ENCODE peak calls at places on chromosomes 13 and 19, in six cellular contexts. One of them, this sample, is unnamed. For H3K9me2, the result is how much of the 10 kb centered on the place peaks cover.

GRCh38 chr19:43779147-43779819 is 1.5 kb downstream of the KCNN4 start:
- DNase-seq in GM23248: no peak
- DNase-seq in Karpas-422: no peak
- DNase-seq in MM.1S: no peak
- DNase-seq in PC-9: peak
- DNase-seq in hepatocyte: peak
- DNase-seq in this sample: no peak

GRCh38 chr19:49469828-49470614 is 4.0 kb upstream of the FLT3LG start:
- DNase-seq in GM23248: no peak
- DNase-seq in Karpas-422: peak
- DNase-seq in MM.1S: peak
- DNase-seq in PC-9: no peak
- DNase-seq in hepatocyte: no peak
- DNase-seq in this sample: no peak

GRCh38 chr19:28148554-28148953 is 1064.4 kb downstream of the UQCRFS1 start:
- DNase-seq in GM23248: no peak
- DNase-seq in Karpas-422: peak
- DNase-seq in MM.1S: no peak
- DNase-seq in PC-9: no peak
- DNase-seq in hepatocyte: no peak
- DNase-seq in this sample: no peak

GRCh38 chr13:112771139-112771876 is 81.5 kb downstream of the ATP11A start:
- DNase-seq in GM23248: no peak
- DNase-seq in Karpas-422: no peak
- DNase-seq in MM.1S: no peak
- DNase-seq in PC-9: no peak
- DNase-seq in hepatocyte: no peak
- DNase-seq in this sample: no peak

GRCh38 chr13:51494151-51494550 is 41.3 kb upstream of the INTS6 start:
- DNase-seq in GM23248: peak
- DNase-seq in Karpas-422: no peak
- DNase-seq in MM.1S: no peak
- DNase-seq in PC-9: no peak
- DNase-seq in hepatocyte: no peak
- DNase-seq in this sample: no peak

GRCh38 chr19:18599485-18599884 is 7.1 kb downstream of the CRLF1 start:
- DNase-seq in GM23248: no peak
- DNase-seq in Karpas-422: no peak
- DNase-seq in MM.1S: no peak
- DNase-seq in PC-9: no peak
- DNase-seq in hepatocyte: no peak
- DNase-seq in this sample: no peak

GRCh38 chr19:47186337-47187022 is 44.5 kb downstream of the BBC3 start:
- DNase-seq in GM23248: no peak
- DNase-seq in Karpas-422: no peak
- DNase-seq in MM.1S: no peak
- DNase-seq in PC-9: no peak
- DNase-seq in hepatocyte: no peak
- DNase-seq in this sample: no peak

GRCh38 chr13:70189981-70190380 is 81.7 kb upstream of the KLHL1 start:
- DNase-seq in GM23248: no peak
- DNase-seq in Karpas-422: no peak
- DNase-seq in MM.1S: no peak
- DNase-seq in PC-9: no peak
- DNase-seq in hepatocyte: no peak
- DNase-seq in this sample: no peak

GRCh38 chr19:507286-508203 is at the start of gene TPGS1:
- DNase-seq in GM23248: peak
- DNase-seq in Karpas-422: peak
- DNase-seq in MM.1S: peak
- DNase-seq in PC-9: peak
- DNase-seq in hepatocyte: peak
- DNase-seq in this sample: peak

GRCh38 chr13:67343777-67344176 is 113.6 kb upstream of the PCDH9 start:
- DNase-seq in GM23248: no peak
- DNase-seq in Karpas-422: no peak
- DNase-seq in MM.1S: no peak
- DNase-seq in PC-9: no peak
- DNase-seq in hepatocyte: peak
- DNase-seq in this sample: no peak

GRCh38 chr13:46339035-46339666 is 47.9 kb downstream of the RUBCNL start:
- DNase-seq in GM23248: peak
- DNase-seq in Karpas-422: no peak
- DNase-seq in MM.1S: no peak
- DNase-seq in PC-9: no peak
- DNase-seq in hepatocyte: no peak
- DNase-seq in this sample: no peak

GRCh38 chr19:6383188-6383587 is 7.5 kb upstream of the PSPN start:
- DNase-seq in GM23248: no peak
- DNase-seq in Karpas-422: peak
- DNase-seq in MM.1S: no peak
- DNase-seq in PC-9: no peak
- DNase-seq in hepatocyte: no peak
- DNase-seq in this sample: no peak

GRCh38 chr13:65926750-65927171 is 1303.4 kb downstream of the PCDH9 start:
- DNase-seq in GM23248: no peak
- DNase-seq in Karpas-422: peak
- DNase-seq in MM.1S: no peak
- DNase-seq in PC-9: no peak
- DNase-seq in hepatocyte: peak
- DNase-seq in this sample: peak

GRCh38 chr19:4781851-4782250 is 9.7 kb upstream of the FEM1A start:
- DNase-seq in GM23248: peak
- DNase-seq in Karpas-422: no peak
- DNase-seq in MM.1S: no peak
- DNase-seq in PC-9: no peak
- DNase-seq in hepatocyte: no peak
- DNase-seq in this sample: no peak

GRCh38 chr19:4976412-4977298 is 7.7 kb downstream of the KDM4B start:
- DNase-seq in GM23248: peak
- DNase-seq in Karpas-422: peak
- DNase-seq in MM.1S: no peak
- DNase-seq in PC-9: no peak
- DNase-seq in hepatocyte: peak
- DNase-seq in this sample: no peak

GRCh38 chr13:111216166-111216960 is 101.3 kb downstream of the ARHGEF7 start:
- DNase-seq in GM23248: peak
- DNase-seq in Karpas-422: peak
- DNase-seq in MM.1S: no peak
- DNase-seq in PC-9: no peak
- DNase-seq in hepatocyte: peak
- DNase-seq in this sample: no peak

GRCh38 chr13:95226932-95227718 is 74.1 kb downstream of the ABCC4 start:
- DNase-seq in GM23248: no peak
- DNase-seq in Karpas-422: peak
- DNase-seq in MM.1S: peak
- DNase-seq in PC-9: no peak
- DNase-seq in hepatocyte: no peak
- DNase-seq in this sample: no peak

GRCh38 chr19:30309983-30310805 is 62.0 kb upstream of the ZNF536 start:
- DNase-seq in GM23248: no peak
- DNase-seq in Karpas-422: peak
- DNase-seq in MM.1S: no peak
- DNase-seq in PC-9: no peak
- DNase-seq in hepatocyte: no peak
- DNase-seq in this sample: no peak

GRCh38 chr19:32751066-32751465 is 31.5 kb downstream of the TDRD12 start:
- DNase-seq in GM23248: no peak
- DNase-seq in Karpas-422: no peak
- DNase-seq in MM.1S: no peak
- DNase-seq in PC-9: no peak
- DNase-seq in hepatocyte: no peak
- DNase-seq in this sample: no peak

GRCh38 chr19:18029617-18030338 is 21.8 kb downstream of the ARRDC2 start:
- DNase-seq in GM23248: peak
- DNase-seq in Karpas-422: no peak
- DNase-seq in MM.1S: no peak
- DNase-seq in PC-9: peak
- DNase-seq in hepatocyte: peak
- DNase-seq in this sample: peak

DNA sequence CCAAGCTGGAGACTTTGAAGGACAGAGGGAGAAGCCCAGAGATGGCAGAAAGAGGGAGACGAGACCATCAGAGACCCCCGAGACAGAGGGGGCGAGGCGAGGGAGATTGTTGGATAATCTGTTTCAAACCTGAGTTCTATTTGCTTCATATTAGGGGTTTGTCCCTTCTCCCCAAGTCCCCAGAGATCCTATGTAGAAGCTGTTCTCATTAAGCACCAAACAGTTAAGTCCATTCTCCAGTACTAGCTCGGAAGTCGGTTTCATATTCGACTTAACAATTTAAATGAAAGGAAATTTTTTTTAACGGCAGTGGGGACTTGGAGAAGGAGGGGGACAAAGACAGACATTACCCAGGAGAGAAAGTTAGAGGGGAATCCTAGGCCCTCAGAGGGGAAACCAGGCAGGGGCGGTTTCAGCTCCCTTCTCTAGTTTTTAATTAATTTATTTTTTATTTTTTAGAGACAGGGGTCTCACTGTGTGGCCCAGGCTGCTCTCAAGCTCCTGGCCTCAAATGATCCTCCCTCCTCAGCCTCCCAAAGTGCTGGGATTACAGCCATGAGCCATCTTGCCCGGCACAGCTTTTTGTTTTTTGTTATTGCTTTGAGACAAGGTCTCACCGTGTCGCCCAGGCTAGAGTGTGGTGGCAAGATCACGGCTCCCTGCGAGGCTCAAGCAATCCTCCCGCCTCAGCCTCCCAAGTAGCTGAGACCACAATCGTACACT is 13.6 kb upstream of the TLE2 start:
- DNase-seq in GM23248: no peak
- DNase-seq in Karpas-422: no peak
- DNase-seq in MM.1S: no peak
- DNase-seq in PC-9: no peak
- DNase-seq in hepatocyte: no peak
- DNase-seq in this sample: no peak
- H3K9me2 ChIP-seq in GM23248: under half
- H3K9me2 ChIP-seq in Karpas-422: under half
- H3K9me2 ChIP-seq in MM.1S: under half
- H3K9me2 ChIP-seq in PC-9: under half
- H3K9me2 ChIP-seq in hepatocyte: under half
- H3K9me2 ChIP-seq in this sample: under half

GRCh38 chr13:106986033-106986484 is 418.1 kb upstream of the ARGLU1 start:
- DNase-seq in GM23248: peak
- DNase-seq in Karpas-422: no peak
- DNase-seq in MM.1S: no peak
- DNase-seq in PC-9: no peak
- DNase-seq in hepatocyte: peak
- DNase-seq in this sample: no peak
- H3K9me2 ChIP-seq in GM23248: under half
- H3K9me2 ChIP-seq in Karpas-422: under half
- H3K9me2 ChIP-seq in MM.1S: under half
- H3K9me2 ChIP-seq in PC-9: under half
- H3K9me2 ChIP-seq in hepatocyte: under half
- H3K9me2 ChIP-seq in this sample: under half

GRCh38 chr13:35879111-35879510 is 252.1 kb downstream of the DCLK1 start:
- DNase-seq in GM23248: no peak
- DNase-seq in Karpas-422: no peak
- DNase-seq in MM.1S: peak
- DNase-seq in PC-9: no peak
- DNase-seq in hepatocyte: no peak
- DNase-seq in this sample: no peak
- H3K9me2 ChIP-seq in GM23248: under half
- H3K9me2 ChIP-seq in Karpas-422: under half
- H3K9me2 ChIP-seq in MM.1S: under half
- H3K9me2 ChIP-seq in PC-9: under half
- H3K9me2 ChIP-seq in hepatocyte: under half
- H3K9me2 ChIP-seq in this sample: under half

GRCh38 chr19:31408460-31409124 is 59.4 kb upstream of the TSHZ3 start:
- DNase-seq in GM23248: peak
- DNase-seq in Karpas-422: no peak
- DNase-seq in MM.1S: no peak
- DNase-seq in PC-9: no peak
- DNase-seq in hepatocyte: peak
- DNase-seq in this sample: no peak
- H3K9me2 ChIP-seq in GM23248: under half
- H3K9me2 ChIP-seq in Karpas-422: under half
- H3K9me2 ChIP-seq in MM.1S: under half
- H3K9me2 ChIP-seq in PC-9: under half
- H3K9me2 ChIP-seq in hepatocyte: under half
- H3K9me2 ChIP-seq in this sample: under half

GRCh38 chr13:99883805-99884204 is 87.8 kb downstream of the ZIC5 start:
- DNase-seq in GM23248: no peak
- DNase-seq in Karpas-422: peak
- DNase-seq in MM.1S: no peak
- DNase-seq in PC-9: no peak
- DNase-seq in hepatocyte: no peak
- DNase-seq in this sample: no peak
- H3K9me2 ChIP-seq in GM23248: under half
- H3K9me2 ChIP-seq in Karpas-422: under half
- H3K9me2 ChIP-seq in MM.1S: under half
- H3K9me2 ChIP-seq in PC-9: under half
- H3K9me2 ChIP-seq in hepatocyte: under half
- H3K9me2 ChIP-seq in this sample: under half

DNA sequence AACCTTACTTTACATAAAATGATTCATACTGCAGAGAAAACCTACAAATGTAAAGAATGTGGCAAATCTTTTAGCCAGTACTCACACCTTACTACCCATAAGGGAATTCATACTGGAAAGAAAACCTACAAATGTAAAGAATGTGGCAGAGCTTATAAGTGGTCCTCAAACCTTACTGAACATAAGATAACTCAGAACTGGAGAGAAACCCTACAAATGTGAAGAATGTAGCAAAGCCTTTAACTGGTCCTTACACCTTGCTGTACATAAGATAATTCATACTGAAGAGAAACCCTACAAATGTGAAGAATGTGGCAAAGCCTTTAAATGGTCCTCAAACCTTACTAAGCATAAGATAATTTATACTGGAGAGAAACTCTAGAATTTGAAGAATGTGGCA is 90.1 kb downstream of the ZNF675 start:
- DNase-seq in GM23248: no peak
- DNase-seq in Karpas-422: no peak
- DNase-seq in MM.1S: no peak
- DNase-seq in PC-9: no peak
- DNase-seq in hepatocyte: no peak
- DNase-seq in this sample: no peak
- H3K9me2 ChIP-seq in GM23248: under half
- H3K9me2 ChIP-seq in Karpas-422: under half
- H3K9me2 ChIP-seq in MM.1S: under half
- H3K9me2 ChIP-seq in PC-9: under half
- H3K9me2 ChIP-seq in hepatocyte: under half
- H3K9me2 ChIP-seq in this sample: under half